ENCODE peak calls at places on chromosomes 2 and 18, in eight cellular contexts. One of them, this sample, is unnamed.

GRCh38 chr2:162053808-162054155 is 20.2 kb downstream of the DPP4 start:
- DNase-seq in substantia nigra: no peak
- DNase-seq in stimulated activated CD8-positive, alpha-beta memory T cell treated with anti-CD3 and anti-CD28 coated beads, Interleukin-12 subunit alpha, Interleukin-12 subunit beta, amount 100 ng/mL, for 4 hours: no peak
- DNase-seq in cardiac fibroblast: no peak
- DNase-seq in effector memory CD4-positive, alpha-beta T cell: no peak
- DNase-seq in nephron progenitor cell: no peak
- DNase-seq in amniotic epithelial cell: no peak
- DNase-seq in left lobe of liver: no peak
- DNase-seq in this sample: no peak

GRCh38 chr2:5743992-5744391 is 51.8 kb downstream of the SOX11 start:
- DNase-seq in effector memory CD4-positive, alpha-beta T cell: no peak
- DNase-seq in cardiac fibroblast: no peak
- DNase-seq in left lobe of liver: no peak
- DNase-seq in amniotic epithelial cell: no peak
- DNase-seq in stimulated activated CD8-positive, alpha-beta memory T cell treated with anti-CD3 and anti-CD28 coated beads, Interleukin-12 subunit alpha, Interleukin-12 subunit beta, amount 100 ng/mL, for 4 hours: no peak
- DNase-seq in substantia nigra: no peak
- DNase-seq in nephron progenitor cell: no peak
- DNase-seq in this sample: no peak

GRCh38 chr2:2837768-2838547 is 506.9 kb upstream of the MYT1L start:
- DNase-seq in effector memory CD4-positive, alpha-beta T cell: no peak
- DNase-seq in cardiac fibroblast: no peak
- DNase-seq in left lobe of liver: no peak
- DNase-seq in substantia nigra: no peak
- DNase-seq in stimulated activated CD8-positive, alpha-beta memory T cell treated with anti-CD3 and anti-CD28 coated beads, Interleukin-12 subunit alpha, Interleukin-12 subunit beta, amount 100 ng/mL, for 4 hours: no peak
- DNase-seq in nephron progenitor cell: no peak
- DNase-seq in amniotic epithelial cell: no peak
- DNase-seq in this sample: no peak

GRCh38 chr2:199456383-199457146 is 1.2 kb downstream of the SATB2 start:
- DNase-seq in amniotic epithelial cell: no peak
- DNase-seq in cardiac fibroblast: peak
- DNase-seq in effector memory CD4-positive, alpha-beta T cell: no peak
- DNase-seq in stimulated activated CD8-positive, alpha-beta memory T cell treated with anti-CD3 and anti-CD28 coated beads, Interleukin-12 subunit alpha, Interleukin-12 subunit beta, amount 100 ng/mL, for 4 hours: no peak
- DNase-seq in substantia nigra: no peak
- DNase-seq in nephron progenitor cell: no peak
- DNase-seq in left lobe of liver: no peak
- DNase-seq in this sample: no peak

GRCh38 chr18:48893061-48893558 is 57.7 kb downstream of the SMAD7 start:
- DNase-seq in nephron progenitor cell: no peak
- DNase-seq in amniotic epithelial cell: no peak
- DNase-seq in substantia nigra: no peak
- DNase-seq in stimulated activated CD8-positive, alpha-beta memory T cell treated with anti-CD3 and anti-CD28 coated beads, Interleukin-12 subunit alpha, Interleukin-12 subunit beta, amount 100 ng/mL, for 4 hours: no peak
- DNase-seq in left lobe of liver: no peak
- DNase-seq in cardiac fibroblast: no peak
- DNase-seq in effector memory CD4-positive, alpha-beta T cell: no peak
- DNase-seq in this sample: no peak

GRCh38 chr18:42157878-42158277 is 202.8 kb downstream of the PIK3C3 start:
- DNase-seq in amniotic epithelial cell: no peak
- DNase-seq in effector memory CD4-positive, alpha-beta T cell: no peak
- DNase-seq in left lobe of liver: peak
- DNase-seq in cardiac fibroblast: no peak
- DNase-seq in nephron progenitor cell: no peak
- DNase-seq in substantia nigra: no peak
- DNase-seq in stimulated activated CD8-positive, alpha-beta memory T cell treated with anti-CD3 and anti-CD28 coated beads, Interleukin-12 subunit alpha, Interleukin-12 subunit beta, amount 100 ng/mL, for 4 hours: no peak
- DNase-seq in this sample: no peak

GRCh38 chr18:50092250-50092780 is 102.6 kb downstream of the MYO5B start:
- DNase-seq in amniotic epithelial cell: no peak
- DNase-seq in cardiac fibroblast: no peak
- DNase-seq in substantia nigra: no peak
- DNase-seq in nephron progenitor cell: no peak
- DNase-seq in stimulated activated CD8-positive, alpha-beta memory T cell treated with anti-CD3 and anti-CD28 coated beads, Interleukin-12 subunit alpha, Interleukin-12 subunit beta, amount 100 ng/mL, for 4 hours: no peak
- DNase-seq in left lobe of liver: no peak
- DNase-seq in effector memory CD4-positive, alpha-beta T cell: no peak
- DNase-seq in this sample: no peak

GRCh38 chr2:105763076-105763475 is 18.4 kb downstream of the NCK2 start:
- DNase-seq in left lobe of liver: no peak
- DNase-seq in cardiac fibroblast: no peak
- DNase-seq in stimulated activated CD8-positive, alpha-beta memory T cell treated with anti-CD3 and anti-CD28 coated beads, Interleukin-12 subunit alpha, Interleukin-12 subunit beta, amount 100 ng/mL, for 4 hours: no peak
- DNase-seq in effector memory CD4-positive, alpha-beta T cell: no peak
- DNase-seq in substantia nigra: no peak
- DNase-seq in amniotic epithelial cell: no peak
- DNase-seq in nephron progenitor cell: no peak
- DNase-seq in this sample: no peak

GRCh38 chr18:59672125-59672769 is 25.0 kb downstream of the CCBE1 start:
- DNase-seq in effector memory CD4-positive, alpha-beta T cell: no peak
- DNase-seq in left lobe of liver: no peak
- DNase-seq in cardiac fibroblast: no peak
- DNase-seq in nephron progenitor cell: no peak
- DNase-seq in substantia nigra: no peak
- DNase-seq in stimulated activated CD8-positive, alpha-beta memory T cell treated with anti-CD3 and anti-CD28 coated beads, Interleukin-12 subunit alpha, Interleukin-12 subunit beta, amount 100 ng/mL, for 4 hours: no peak
- DNase-seq in amniotic epithelial cell: peak
- DNase-seq in this sample: no peak

GRCh38 chr2:239737144-239737463 is 288.0 kb downstream of the NDUFA10 start:
- DNase-seq in stimulated activated CD8-positive, alpha-beta memory T cell treated with anti-CD3 and anti-CD28 coated beads, Interleukin-12 subunit alpha, Interleukin-12 subunit beta, amount 100 ng/mL, for 4 hours: no peak
- DNase-seq in left lobe of liver: no peak
- DNase-seq in substantia nigra: no peak
- DNase-seq in effector memory CD4-positive, alpha-beta T cell: no peak
- DNase-seq in cardiac fibroblast: no peak
- DNase-seq in nephron progenitor cell: no peak
- DNase-seq in amniotic epithelial cell: no peak
- DNase-seq in this sample: no peak

GRCh38 chr2:71694501-71695234 is 241.3 kb downstream of the DYSF start:
- DNase-seq in effector memory CD4-positive, alpha-beta T cell: no peak
- DNase-seq in nephron progenitor cell: no peak
- DNase-seq in left lobe of liver: no peak
- DNase-seq in amniotic epithelial cell: no peak
- DNase-seq in cardiac fibroblast: no peak
- DNase-seq in substantia nigra: no peak
- DNase-seq in stimulated activated CD8-positive, alpha-beta memory T cell treated with anti-CD3 and anti-CD28 coated beads, Interleukin-12 subunit alpha, Interleukin-12 subunit beta, amount 100 ng/mL, for 4 hours: no peak
- DNase-seq in this sample: no peak

GRCh38 chr18:64799378-64799777 is 650.5 kb upstream of the LINC00305 start:
- DNase-seq in nephron progenitor cell: no peak
- DNase-seq in amniotic epithelial cell: no peak
- DNase-seq in cardiac fibroblast: no peak
- DNase-seq in effector memory CD4-positive, alpha-beta T cell: no peak
- DNase-seq in stimulated activated CD8-positive, alpha-beta memory T cell treated with anti-CD3 and anti-CD28 coated beads, Interleukin-12 subunit alpha, Interleukin-12 subunit beta, amount 100 ng/mL, for 4 hours: no peak
- DNase-seq in left lobe of liver: no peak
- DNase-seq in substantia nigra: no peak
- DNase-seq in this sample: no peak

GRCh38 chr2:229169751-229170150 is 101.3 kb downstream of the PID1 start:
- DNase-seq in amniotic epithelial cell: peak
- DNase-seq in stimulated activated CD8-positive, alpha-beta memory T cell treated with anti-CD3 and anti-CD28 coated beads, Interleukin-12 subunit alpha, Interleukin-12 subunit beta, amount 100 ng/mL, for 4 hours: no peak
- DNase-seq in cardiac fibroblast: peak
- DNase-seq in substantia nigra: no peak
- DNase-seq in left lobe of liver: no peak
- DNase-seq in effector memory CD4-positive, alpha-beta T cell: no peak
- DNase-seq in nephron progenitor cell: no peak
- DNase-seq in this sample: peak

GRCh38 chr2:201642086-201642578 is 1.2 kb downstream of the TMEM237 start:
- DNase-seq in cardiac fibroblast: no peak
- DNase-seq in nephron progenitor cell: no peak
- DNase-seq in substantia nigra: no peak
- DNase-seq in stimulated activated CD8-positive, alpha-beta memory T cell treated with anti-CD3 and anti-CD28 coated beads, Interleukin-12 subunit alpha, Interleukin-12 subunit beta, amount 100 ng/mL, for 4 hours: no peak
- DNase-seq in amniotic epithelial cell: no peak
- DNase-seq in left lobe of liver: no peak
- DNase-seq in effector memory CD4-positive, alpha-beta T cell: no peak
- DNase-seq in this sample: no peak

GRCh38 chr2:42464631-42465030 is 29.2 kb downstream of the KCNG3 start:
- DNase-seq in left lobe of liver: no peak
- DNase-seq in cardiac fibroblast: no peak
- DNase-seq in nephron progenitor cell: no peak
- DNase-seq in stimulated activated CD8-positive, alpha-beta memory T cell treated with anti-CD3 and anti-CD28 coated beads, Interleukin-12 subunit alpha, Interleukin-12 subunit beta, amount 100 ng/mL, for 4 hours: no peak
- DNase-seq in effector memory CD4-positive, alpha-beta T cell: no peak
- DNase-seq in amniotic epithelial cell: peak
- DNase-seq in substantia nigra: no peak
- DNase-seq in this sample: no peak

GRCh38 chr2:74847075-74847858 is 13.3 kb downstream of the HK2 start:
- DNase-seq in nephron progenitor cell: no peak
- DNase-seq in left lobe of liver: no peak
- DNase-seq in effector memory CD4-positive, alpha-beta T cell: no peak
- DNase-seq in amniotic epithelial cell: no peak
- DNase-seq in stimulated activated CD8-positive, alpha-beta memory T cell treated with anti-CD3 and anti-CD28 coated beads, Interleukin-12 subunit alpha, Interleukin-12 subunit beta, amount 100 ng/mL, for 4 hours: no peak
- DNase-seq in substantia nigra: no peak
- DNase-seq in cardiac fibroblast: no peak
- DNase-seq in this sample: no peak

GRCh38 chr2:78427170-78427569 is 598.3 kb upstream of the REG3G start:
- DNase-seq in left lobe of liver: no peak
- DNase-seq in effector memory CD4-positive, alpha-beta T cell: no peak
- DNase-seq in cardiac fibroblast: no peak
- DNase-seq in amniotic epithelial cell: no peak
- DNase-seq in nephron progenitor cell: no peak
- DNase-seq in substantia nigra: no peak
- DNase-seq in stimulated activated CD8-positive, alpha-beta memory T cell treated with anti-CD3 and anti-CD28 coated beads, Interleukin-12 subunit alpha, Interleukin-12 subunit beta, amount 100 ng/mL, for 4 hours: no peak
- DNase-seq in this sample: no peak

GRCh38 chr2:210795506-210795905 is 239.1 kb downstream of the CPS1 start:
- DNase-seq in cardiac fibroblast: no peak
- DNase-seq in effector memory CD4-positive, alpha-beta T cell: no peak
- DNase-seq in amniotic epithelial cell: no peak
- DNase-seq in stimulated activated CD8-positive, alpha-beta memory T cell treated with anti-CD3 and anti-CD28 coated beads, Interleukin-12 subunit alpha, Interleukin-12 subunit beta, amount 100 ng/mL, for 4 hours: no peak
- DNase-seq in left lobe of liver: no peak
- DNase-seq in nephron progenitor cell: no peak
- DNase-seq in substantia nigra: no peak
- DNase-seq in this sample: no peak

GRCh38 chr18:79877163-79878091 is 74.0 kb downstream of the SLC66A2 start:
- DNase-seq in left lobe of liver: peak
- DNase-seq in cardiac fibroblast: no peak
- DNase-seq in nephron progenitor cell: peak
- DNase-seq in effector memory CD4-positive, alpha-beta T cell: no peak
- DNase-seq in stimulated activated CD8-positive, alpha-beta memory T cell treated with anti-CD3 and anti-CD28 coated beads, Interleukin-12 subunit alpha, Interleukin-12 subunit beta, amount 100 ng/mL, for 4 hours: no peak
- DNase-seq in substantia nigra: no peak
- DNase-seq in amniotic epithelial cell: no peak
- DNase-seq in this sample: no peak

GRCh38 chr2:3361518-3362438 is 15.8 kb downstream of the EIPR1 start:
- DNase-seq in left lobe of liver: no peak
- DNase-seq in amniotic epithelial cell: no peak
- DNase-seq in effector memory CD4-positive, alpha-beta T cell: no peak
- DNase-seq in nephron progenitor cell: no peak
- DNase-seq in substantia nigra: no peak
- DNase-seq in cardiac fibroblast: no peak
- DNase-seq in stimulated activated CD8-positive, alpha-beta memory T cell treated with anti-CD3 and anti-CD28 coated beads, Interleukin-12 subunit alpha, Interleukin-12 subunit beta, amount 100 ng/mL, for 4 hours: no peak
- DNase-seq in this sample: no peak

GRCh38 chr18:36828157-36828629 is 609 bp downstream of the TPGS2 start:
- DNase-seq in cardiac fibroblast: peak
- DNase-seq in effector memory CD4-positive, alpha-beta T cell: peak
- DNase-seq in amniotic epithelial cell: peak
- DNase-seq in substantia nigra: no peak
- DNase-seq in stimulated activated CD8-positive, alpha-beta memory T cell treated with anti-CD3 and anti-CD28 coated beads, Interleukin-12 subunit alpha, Interleukin-12 subunit beta, amount 100 ng/mL, for 4 hours: no peak
- DNase-seq in left lobe of liver: peak
- DNase-seq in nephron progenitor cell: no peak
- DNase-seq in this sample: peak

GRCh38 chr2:134287323-134287722 is 33.5 kb downstream of the MGAT5 start:
- DNase-seq in stimulated activated CD8-positive, alpha-beta memory T cell treated with anti-CD3 and anti-CD28 coated beads, Interleukin-12 subunit alpha, Interleukin-12 subunit beta, amount 100 ng/mL, for 4 hours: no peak
- DNase-seq in substantia nigra: no peak
- DNase-seq in effector memory CD4-positive, alpha-beta T cell: no peak
- DNase-seq in cardiac fibroblast: no peak
- DNase-seq in amniotic epithelial cell: no peak
- DNase-seq in left lobe of liver: no peak
- DNase-seq in nephron progenitor cell: no peak
- DNase-seq in this sample: no peak

GRCh38 chr2:149076863-149077412 is 38.4 kb downstream of the LYPD6B start:
- DNase-seq in cardiac fibroblast: no peak
- DNase-seq in stimulated activated CD8-positive, alpha-beta memory T cell treated with anti-CD3 and anti-CD28 coated beads, Interleukin-12 subunit alpha, Interleukin-12 subunit beta, amount 100 ng/mL, for 4 hours: no peak
- DNase-seq in amniotic epithelial cell: no peak
- DNase-seq in nephron progenitor cell: peak
- DNase-seq in substantia nigra: no peak
- DNase-seq in left lobe of liver: no peak
- DNase-seq in effector memory CD4-positive, alpha-beta T cell: no peak
- DNase-seq in this sample: no peak

GRCh38 chr2:186771395-186771794 is 77.5 kb downstream of the FAM171B start:
- DNase-seq in substantia nigra: no peak
- DNase-seq in effector memory CD4-positive, alpha-beta T cell: no peak
- DNase-seq in nephron progenitor cell: no peak
- DNase-seq in stimulated activated CD8-positive, alpha-beta memory T cell treated with anti-CD3 and anti-CD28 coated beads, Interleukin-12 subunit alpha, Interleukin-12 subunit beta, amount 100 ng/mL, for 4 hours: no peak
- DNase-seq in cardiac fibroblast: no peak
- DNase-seq in amniotic epithelial cell: peak
- DNase-seq in left lobe of liver: no peak
- DNase-seq in this sample: no peak

GRCh38 chr2:108288534-108289106 is at the start of gene SULT1C2:
- DNase-seq in substantia nigra: no peak
- DNase-seq in stimulated activated CD8-positive, alpha-beta memory T cell treated with anti-CD3 and anti-CD28 coated beads, Interleukin-12 subunit alpha, Interleukin-12 subunit beta, amount 100 ng/mL, for 4 hours: no peak
- DNase-seq in nephron progenitor cell: peak
- DNase-seq in amniotic epithelial cell: no peak
- DNase-seq in effector memory CD4-positive, alpha-beta T cell: no peak
- DNase-seq in left lobe of liver: no peak
- DNase-seq in cardiac fibroblast: no peak
- DNase-seq in this sample: no peak

GRCh38 chr2:169486487-169486886 is 7.2 kb downstream of the BBS5 start:
- DNase-seq in amniotic epithelial cell: no peak
- DNase-seq in nephron progenitor cell: no peak
- DNase-seq in left lobe of liver: no peak
- DNase-seq in cardiac fibroblast: no peak
- DNase-seq in effector memory CD4-positive, alpha-beta T cell: no peak
- DNase-seq in substantia nigra: no peak
- DNase-seq in stimulated activated CD8-positive, alpha-beta memory T cell treated with anti-CD3 and anti-CD28 coated beads, Interleukin-12 subunit alpha, Interleukin-12 subunit beta, amount 100 ng/mL, for 4 hours: no peak
- DNase-seq in this sample: no peak

GRCh38 chr18:43661570-43661969 is 384.3 kb upstream of the SYT4 start:
- DNase-seq in effector memory CD4-positive, alpha-beta T cell: no peak
- DNase-seq in left lobe of liver: no peak
- DNase-seq in stimulated activated CD8-positive, alpha-beta memory T cell treated with anti-CD3 and anti-CD28 coated beads, Interleukin-12 subunit alpha, Interleukin-12 subunit beta, amount 100 ng/mL, for 4 hours: no peak
- DNase-seq in amniotic epithelial cell: peak
- DNase-seq in substantia nigra: no peak
- DNase-seq in cardiac fibroblast: peak
- DNase-seq in nephron progenitor cell: peak
- DNase-seq in this sample: no peak

GRCh38 chr2:234974501-234975385 is 22.9 kb downstream of the SH3BP4 start:
- DNase-seq in nephron progenitor cell: no peak
- DNase-seq in substantia nigra: no peak
- DNase-seq in effector memory CD4-positive, alpha-beta T cell: no peak
- DNase-seq in stimulated activated CD8-positive, alpha-beta memory T cell treated with anti-CD3 and anti-CD28 coated beads, Interleukin-12 subunit alpha, Interleukin-12 subunit beta, amount 100 ng/mL, for 4 hours: no peak
- DNase-seq in cardiac fibroblast: peak
- DNase-seq in amniotic epithelial cell: peak
- DNase-seq in left lobe of liver: no peak
- DNase-seq in this sample: peak

GRCh38 chr2:119376810-119377209 is 10.0 kb downstream of the DBI start:
- DNase-seq in nephron progenitor cell: no peak
- DNase-seq in amniotic epithelial cell: no peak
- DNase-seq in stimulated activated CD8-positive, alpha-beta memory T cell treated with anti-CD3 and anti-CD28 coated beads, Interleukin-12 subunit alpha, Interleukin-12 subunit beta, amount 100 ng/mL, for 4 hours: no peak
- DNase-seq in left lobe of liver: no peak
- DNase-seq in cardiac fibroblast: no peak
- DNase-seq in effector memory CD4-positive, alpha-beta T cell: no peak
- DNase-seq in substantia nigra: no peak
- DNase-seq in this sample: no peak

GRCh38 chr18:31555971-31556747 is 35.5 kb upstream of the TTR start:
- DNase-seq in substantia nigra: no peak
- DNase-seq in amniotic epithelial cell: peak
- DNase-seq in effector memory CD4-positive, alpha-beta T cell: no peak
- DNase-seq in nephron progenitor cell: peak
- DNase-seq in left lobe of liver: no peak
- DNase-seq in stimulated activated CD8-positive, alpha-beta memory T cell treated with anti-CD3 and anti-CD28 coated beads, Interleukin-12 subunit alpha, Interleukin-12 subunit beta, amount 100 ng/mL, for 4 hours: no peak
- DNase-seq in cardiac fibroblast: peak
- DNase-seq in this sample: peak

GRCh38 chr2:3062476-3063260 is 314.9 kb downstream of the EIPR1 start:
- DNase-seq in left lobe of liver: no peak
- DNase-seq in nephron progenitor cell: no peak
- DNase-seq in amniotic epithelial cell: no peak
- DNase-seq in stimulated activated CD8-positive, alpha-beta memory T cell treated with anti-CD3 and anti-CD28 coated beads, Interleukin-12 subunit alpha, Interleukin-12 subunit beta, amount 100 ng/mL, for 4 hours: no peak
- DNase-seq in substantia nigra: no peak
- DNase-seq in cardiac fibroblast: no peak
- DNase-seq in effector memory CD4-positive, alpha-beta T cell: no peak
- DNase-seq in this sample: no peak

GRCh38 chr2:207333599-207334308 is 168.0 kb upstream of the KLF7 start:
- DNase-seq in stimulated activated CD8-positive, alpha-beta memory T cell treated with anti-CD3 and anti-CD28 coated beads, Interleukin-12 subunit alpha, Interleukin-12 subunit beta, amount 100 ng/mL, for 4 hours: no peak
- DNase-seq in cardiac fibroblast: peak
- DNase-seq in amniotic epithelial cell: peak
- DNase-seq in effector memory CD4-positive, alpha-beta T cell: no peak
- DNase-seq in left lobe of liver: no peak
- DNase-seq in substantia nigra: no peak
- DNase-seq in nephron progenitor cell: no peak
- DNase-seq in this sample: no peak

GRCh38 chr2:85353876-85354285 is 447 bp downstream of the RETSAT start:
- DNase-seq in cardiac fibroblast: peak
- DNase-seq in nephron progenitor cell: no peak
- DNase-seq in stimulated activated CD8-positive, alpha-beta memory T cell treated with anti-CD3 and anti-CD28 coated beads, Interleukin-12 subunit alpha, Interleukin-12 subunit beta, amount 100 ng/mL, for 4 hours: no peak
- DNase-seq in substantia nigra: no peak
- DNase-seq in amniotic epithelial cell: peak
- DNase-seq in effector memory CD4-positive, alpha-beta T cell: no peak
- DNase-seq in left lobe of liver: peak
- DNase-seq in this sample: peak

GRCh38 chr18:46222093-46222492 is 117.9 kb downstream of the HAUS1 start:
- DNase-seq in stimulated activated CD8-positive, alpha-beta memory T cell treated with anti-CD3 and anti-CD28 coated beads, Interleukin-12 subunit alpha, Interleukin-12 subunit beta, amount 100 ng/mL, for 4 hours: no peak
- DNase-seq in effector memory CD4-positive, alpha-beta T cell: no peak
- DNase-seq in substantia nigra: no peak
- DNase-seq in cardiac fibroblast: no peak
- DNase-seq in nephron progenitor cell: no peak
- DNase-seq in left lobe of liver: no peak
- DNase-seq in amniotic epithelial cell: no peak
- DNase-seq in this sample: no peak